ENCODE peak calls at places on chromosomes 11 and 22, in five cellular contexts. One of them, this sample, is unnamed.
A peak's percentile ranks its signal among the peaks of the same experiment; 100 is the strongest.

GRCh38 chr11:3160252-3161031 is 4.7 kb downstream of the OSBPL5 start:
- DNase-seq in HCT116: peak; percentile 46
- DNase-seq in fibroblast of the aortic adventitia: peak; percentile 93
- DNase-seq in epithelial cell of esophagus: peak; percentile 85
- DNase-seq in AG09309: peak; percentile 66
- DNase-seq in this sample: peak; percentile 51

GRCh38 chr11:70476669-70477068 is 78.3 kb downstream of the CTTN start:
- DNase-seq in HCT116: no peak
- DNase-seq in fibroblast of the aortic adventitia: no peak
- DNase-seq in epithelial cell of esophagus: no peak
- DNase-seq in AG09309: no peak
- DNase-seq in this sample: no peak

GRCh38 chr11:104343578-104343977 is 179.6 kb upstream of the PDGFD start:
- DNase-seq in HCT116: peak; percentile 31
- DNase-seq in fibroblast of the aortic adventitia: no peak
- DNase-seq in epithelial cell of esophagus: peak; percentile 36
- DNase-seq in AG09309: no peak
- DNase-seq in this sample: no peak

GRCh38 chr11:33915521-33915920 is 23.6 kb upstream of the LMO2 start:
- DNase-seq in HCT116: no peak
- DNase-seq in fibroblast of the aortic adventitia: no peak
- DNase-seq in epithelial cell of esophagus: no peak
- DNase-seq in AG09309: no peak
- DNase-seq in this sample: no peak

GRCh38 chr11:86955674-86956522 is 703 bp upstream of the FZD4 start:
- DNase-seq in HCT116: peak; percentile 34
- DNase-seq in fibroblast of the aortic adventitia: peak; percentile 73
- DNase-seq in epithelial cell of esophagus: peak; percentile 71
- DNase-seq in AG09309: no peak
- DNase-seq in this sample: no peak

GRCh38 chr11:86896486-86896885 is 58.7 kb downstream of the FZD4 start:
- DNase-seq in HCT116: no peak
- DNase-seq in fibroblast of the aortic adventitia: peak; percentile 72
- DNase-seq in epithelial cell of esophagus: no peak
- DNase-seq in AG09309: peak; percentile 31
- DNase-seq in this sample: no peak

GRCh38 chr11:99822846-99823565 is 802.3 kb downstream of the CNTN5 start:
- DNase-seq in HCT116: no peak
- DNase-seq in fibroblast of the aortic adventitia: no peak
- DNase-seq in epithelial cell of esophagus: peak; percentile 36
- DNase-seq in AG09309: no peak
- DNase-seq in this sample: no peak

GRCh38 chr11:112735470-112735869 is 225.8 kb upstream of the NCAM1 start:
- DNase-seq in HCT116: no peak
- DNase-seq in fibroblast of the aortic adventitia: no peak
- DNase-seq in epithelial cell of esophagus: no peak
- DNase-seq in AG09309: no peak
- DNase-seq in this sample: no peak

GRCh38 chr11:72584933-72585597 is 89.2 kb downstream of the PDE2A start:
- DNase-seq in HCT116: no peak
- DNase-seq in fibroblast of the aortic adventitia: no peak
- DNase-seq in epithelial cell of esophagus: no peak
- DNase-seq in AG09309: no peak
- DNase-seq in this sample: no peak

GRCh38 chr22:35192121-35192918 is 65.0 kb upstream of the HMGXB4 start:
- DNase-seq in HCT116: no peak
- DNase-seq in fibroblast of the aortic adventitia: no peak
- DNase-seq in epithelial cell of esophagus: peak; percentile 45
- DNase-seq in AG09309: no peak
- DNase-seq in this sample: no peak

GRCh38 chr22:24088796-24089195 is 77.7 kb downstream of the CABIN1 start:
- DNase-seq in HCT116: no peak
- DNase-seq in fibroblast of the aortic adventitia: no peak
- DNase-seq in epithelial cell of esophagus: no peak
- DNase-seq in AG09309: peak; percentile 4
- DNase-seq in this sample: no peak

GRCh38 chr11:118129475-118130196 is 23.0 kb downstream of the SCN4B start:
- DNase-seq in HCT116: no peak
- DNase-seq in fibroblast of the aortic adventitia: peak; percentile 3
- DNase-seq in epithelial cell of esophagus: no peak
- DNase-seq in AG09309: no peak
- DNase-seq in this sample: no peak

GRCh38 chr11:27875480-27876208 is 175.4 kb upstream of the BDNF start:
- DNase-seq in HCT116: no peak
- DNase-seq in fibroblast of the aortic adventitia: no peak
- DNase-seq in epithelial cell of esophagus: peak; percentile 14
- DNase-seq in AG09309: no peak
- DNase-seq in this sample: no peak

GRCh38 chr22:19862616-19863246 is 8.1 kb upstream of the GNB1L start:
- DNase-seq in HCT116: no peak
- DNase-seq in fibroblast of the aortic adventitia: no peak
- DNase-seq in epithelial cell of esophagus: no peak
- DNase-seq in AG09309: no peak
- DNase-seq in this sample: no peak

GRCh38 chr22:39155421-39155820 is 2.9 kb upstream of the CBX7 start:
- DNase-seq in HCT116: no peak
- DNase-seq in fibroblast of the aortic adventitia: no peak
- DNase-seq in epithelial cell of esophagus: no peak
- DNase-seq in AG09309: no peak
- DNase-seq in this sample: no peak

GRCh38 chr11:95296621-95297025 is 65.6 kb upstream of the SESN3 start:
- DNase-seq in HCT116: no peak
- DNase-seq in fibroblast of the aortic adventitia: no peak
- DNase-seq in epithelial cell of esophagus: no peak
- DNase-seq in AG09309: no peak
- DNase-seq in this sample: no peak

GRCh38 chr11:15888596-15889345 is 467.6 kb downstream of the SOX6 start:
- DNase-seq in HCT116: no peak
- DNase-seq in fibroblast of the aortic adventitia: peak; percentile 19
- DNase-seq in epithelial cell of esophagus: no peak
- DNase-seq in AG09309: no peak
- DNase-seq in this sample: no peak

GRCh38 chr22:45804986-45805325 is 133.3 kb downstream of the ATXN10 start:
- DNase-seq in HCT116: peak; percentile 82
- DNase-seq in fibroblast of the aortic adventitia: peak; percentile 98
- DNase-seq in epithelial cell of esophagus: peak; percentile 97
- DNase-seq in AG09309: peak; percentile 99
- DNase-seq in this sample: peak; percentile 94

GRCh38 chr11:2563216-2564007 is 118.6 kb downstream of the KCNQ1 start:
- DNase-seq in HCT116: no peak
- DNase-seq in fibroblast of the aortic adventitia: no peak
- DNase-seq in epithelial cell of esophagus: no peak
- DNase-seq in AG09309: no peak
- DNase-seq in this sample: no peak

GRCh38 chr22:35608088-35608487 is 9.0 kb downstream of the MB start:
- DNase-seq in HCT116: no peak
- DNase-seq in fibroblast of the aortic adventitia: no peak
- DNase-seq in epithelial cell of esophagus: no peak
- DNase-seq in AG09309: no peak
- DNase-seq in this sample: no peak

GRCh38 chr22:37425369-37425768 is 1.9 kb downstream of the ELFN2 start:
- DNase-seq in HCT116: no peak
- DNase-seq in fibroblast of the aortic adventitia: no peak
- DNase-seq in epithelial cell of esophagus: no peak
- DNase-seq in AG09309: no peak
- DNase-seq in this sample: no peak

GRCh38 chr11:134951305-134951700 is 539.3 kb upstream of the B3GAT1 start:
- DNase-seq in HCT116: no peak
- DNase-seq in fibroblast of the aortic adventitia: peak; percentile 72
- DNase-seq in epithelial cell of esophagus: peak; percentile 44
- DNase-seq in AG09309: peak; percentile 32
- DNase-seq in this sample: peak; percentile 29

DNA sequence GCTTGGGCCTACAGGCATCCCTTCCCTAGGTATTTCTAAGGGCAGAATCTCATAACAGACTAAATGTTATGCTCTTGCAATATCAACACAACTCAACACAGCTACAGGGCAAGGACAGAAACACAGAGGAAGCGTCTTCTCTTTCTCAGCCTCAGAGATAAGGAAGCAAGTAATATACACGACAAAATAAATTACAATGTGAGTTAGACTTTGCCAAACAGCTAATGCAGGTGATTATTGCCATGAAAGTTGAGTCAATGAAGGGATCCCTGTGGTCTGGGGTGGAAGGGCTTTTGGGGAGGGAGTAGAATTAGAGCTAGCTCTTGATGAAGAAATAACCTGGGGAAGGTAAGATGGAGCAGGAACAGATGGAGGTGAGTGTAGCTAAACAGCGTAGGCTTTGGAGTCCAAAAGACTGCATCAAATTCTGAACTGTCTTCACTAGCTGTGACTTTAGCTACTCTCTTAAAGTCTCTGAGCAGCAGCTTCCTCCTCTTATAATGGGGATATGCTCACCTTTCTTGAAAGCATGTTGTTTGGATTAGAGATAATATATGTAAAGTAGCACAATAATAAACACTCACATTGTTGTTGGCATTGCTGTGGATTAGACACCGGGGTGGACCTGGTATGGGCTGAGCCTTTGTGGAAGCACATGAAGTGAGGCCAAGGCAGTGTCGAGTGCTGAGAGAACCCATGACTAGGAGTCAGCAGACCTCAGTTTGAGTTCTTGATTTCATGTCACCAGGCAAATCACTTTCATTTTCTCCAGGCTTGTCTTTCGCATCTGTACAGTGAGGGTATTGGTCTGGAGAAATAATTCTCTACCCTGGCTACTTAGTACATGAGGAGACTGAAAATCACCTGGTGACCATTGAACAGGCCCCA is 41.0 kb upstream of the AQP11 start:
- DNase-seq in HCT116: no peak
- DNase-seq in fibroblast of the aortic adventitia: no peak
- DNase-seq in epithelial cell of esophagus: no peak
- DNase-seq in AG09309: no peak
- DNase-seq in this sample: no peak
- TF ChIP-seq CTCF in HCT116: no peak
- TF ChIP-seq CTCF in fibroblast of the aortic adventitia: no peak
- TF ChIP-seq CTCF in epithelial cell of esophagus: no peak
- TF ChIP-seq CTCF in AG09309: no peak
- TF ChIP-seq CTCF in this sample: no peak

DNA sequence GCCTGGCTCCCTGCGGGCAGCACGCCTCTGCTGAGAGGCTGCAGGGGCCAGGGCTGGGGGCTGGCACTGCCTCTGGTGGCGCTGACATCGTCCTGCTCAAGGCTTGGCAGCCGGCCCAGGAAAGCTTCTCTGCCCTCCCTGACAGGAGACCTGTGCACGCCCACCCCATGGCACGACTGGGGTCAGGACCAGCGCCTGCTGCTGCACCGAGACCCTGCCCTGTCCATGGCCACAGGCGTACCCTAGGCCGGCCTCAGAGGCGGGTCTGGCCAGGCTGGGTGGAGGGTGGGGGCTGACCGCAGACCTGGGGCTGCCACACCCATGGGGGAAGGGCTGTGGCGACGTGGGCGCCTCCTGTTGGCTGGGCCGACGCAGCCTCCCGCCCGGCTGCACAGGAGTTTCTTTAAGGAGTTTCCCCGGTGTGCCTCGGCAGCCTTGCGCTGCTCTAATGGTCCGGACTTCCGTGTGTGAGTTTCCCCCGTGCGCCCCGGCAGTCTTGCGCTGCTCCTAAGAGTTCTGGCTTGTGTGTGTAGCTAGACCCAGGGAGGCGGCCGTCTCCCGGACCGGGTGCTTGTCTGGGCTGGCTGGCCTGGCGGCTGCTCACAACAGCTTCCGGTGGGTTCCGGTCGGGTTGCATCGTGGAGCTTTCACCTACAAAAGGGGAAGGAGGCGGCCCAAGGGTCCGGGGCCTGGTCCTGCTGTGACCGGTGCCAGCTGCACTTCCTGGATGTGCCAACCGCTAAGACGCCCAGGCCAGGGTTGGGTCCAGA is 4.7 kb downstream of the TRABD start:
- DNase-seq in HCT116: peak; percentile 60
- DNase-seq in fibroblast of the aortic adventitia: peak; percentile 59
- DNase-seq in epithelial cell of esophagus: peak; percentile 81
- DNase-seq in AG09309: no peak
- DNase-seq in this sample: no peak
- H3K4me3 ChIP-seq in HCT116: peak overlapping the region; percentile 66
- H3K4me3 ChIP-seq in fibroblast of the aortic adventitia: peak overlapping the region; percentile 63
- H3K4me3 ChIP-seq in epithelial cell of esophagus: peak overlapping the region; percentile 35
- H3K4me3 ChIP-seq in AG09309: peak overlapping the region; percentile 18
- H3K4me3 ChIP-seq in this sample: peak overlapping the region; percentile 20

GRCh38 chr11:6303657-6304056 is 16.6 kb downstream of the CAVIN3 start:
- DNase-seq in HCT116: no peak
- DNase-seq in fibroblast of the aortic adventitia: no peak
- DNase-seq in epithelial cell of esophagus: no peak
- DNase-seq in AG09309: no peak
- DNase-seq in this sample: no peak

GRCh38 chr11:6301096-6301495 is 19.2 kb downstream of the CAVIN3 start:
- DNase-seq in HCT116: no peak
- DNase-seq in fibroblast of the aortic adventitia: no peak
- DNase-seq in epithelial cell of esophagus: peak; percentile 10
- DNase-seq in AG09309: no peak
- DNase-seq in this sample: no peak

GRCh38 chr11:6298605-6299004 is 21.7 kb downstream of the CAVIN3 start:
- DNase-seq in HCT116: peak; percentile 51
- DNase-seq in fibroblast of the aortic adventitia: peak; percentile 25
- DNase-seq in epithelial cell of esophagus: peak; percentile 52
- DNase-seq in AG09309: no peak
- DNase-seq in this sample: no peak

GRCh38 chr11:6300325-6300724 is 20.0 kb downstream of the CAVIN3 start:
- DNase-seq in HCT116: no peak
- DNase-seq in fibroblast of the aortic adventitia: no peak
- DNase-seq in epithelial cell of esophagus: no peak
- DNase-seq in AG09309: no peak
- DNase-seq in this sample: no peak

DNA sequence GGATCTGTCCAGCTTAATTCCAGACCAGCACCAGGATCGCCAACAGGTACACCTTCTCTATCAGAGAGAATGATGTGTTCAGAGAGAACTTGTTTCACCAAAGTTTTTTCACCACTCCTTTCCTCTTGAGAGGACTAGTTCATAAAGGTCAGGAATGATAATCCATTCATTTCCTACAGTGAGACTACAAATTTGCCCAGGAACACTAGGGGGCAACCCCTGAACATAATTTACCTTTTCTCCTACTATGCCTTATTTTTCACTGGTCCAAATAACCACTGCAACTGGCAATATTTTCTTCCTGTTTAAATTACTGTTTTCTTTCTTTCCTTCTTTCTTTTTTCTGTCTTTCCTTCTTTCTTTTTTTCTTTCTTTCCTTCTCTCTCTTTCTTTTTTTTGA is 22.5 kb downstream of the CAVIN3 start:
- DNase-seq in HCT116: no peak
- DNase-seq in fibroblast of the aortic adventitia: peak; percentile 36
- DNase-seq in epithelial cell of esophagus: no peak
- DNase-seq in AG09309: no peak
- DNase-seq in this sample: no peak
- TF ChIP-seq CTCF in HCT116: peak; percentile 57
- TF ChIP-seq CTCF in fibroblast of the aortic adventitia: peak; percentile 54
- TF ChIP-seq CTCF in epithelial cell of esophagus: peak; percentile 36
- TF ChIP-seq CTCF in AG09309: peak; percentile 48
- TF ChIP-seq CTCF in this sample: peak; percentile 29

DNA sequence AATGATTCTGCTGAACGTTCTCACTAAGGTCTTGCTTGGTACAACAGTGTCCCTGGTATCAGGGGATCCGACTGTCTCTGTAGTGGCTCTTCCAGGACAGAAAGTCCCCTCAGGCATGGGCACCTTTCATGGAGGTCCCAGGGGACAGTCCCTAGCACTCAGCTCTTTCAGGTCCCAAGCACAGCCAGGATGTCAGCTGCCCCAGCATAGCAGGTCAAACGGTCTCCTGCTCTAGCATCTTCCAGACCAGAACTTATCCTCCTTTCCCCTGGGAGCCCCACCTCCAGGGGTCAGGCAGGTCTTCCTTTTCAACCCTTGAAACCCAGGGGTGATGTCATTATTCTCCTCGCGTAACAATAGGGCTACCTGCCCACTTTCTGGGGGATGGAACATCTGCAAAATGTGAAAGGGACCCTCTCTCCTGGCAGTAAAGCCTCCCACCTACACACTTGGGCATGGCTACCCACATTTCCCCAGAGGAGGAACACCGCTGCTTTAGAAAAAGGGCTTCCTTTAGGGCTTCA is 24.7 kb upstream of the CRYBB3 start:
- DNase-seq in HCT116: no peak
- DNase-seq in fibroblast of the aortic adventitia: no peak
- DNase-seq in epithelial cell of esophagus: no peak
- DNase-seq in AG09309: no peak
- DNase-seq in this sample: no peak
- H3K4me3 ChIP-seq in HCT116: no peak overlapping the region
- H3K4me3 ChIP-seq in fibroblast of the aortic adventitia: no peak overlapping the region
- H3K4me3 ChIP-seq in epithelial cell of esophagus: no peak overlapping the region
- H3K4me3 ChIP-seq in AG09309: no peak overlapping the region
- H3K4me3 ChIP-seq in this sample: no peak overlapping the region